ENCODE peak calls at places on chromosomes 16 and 17, in seven cellular contexts. K is CD8-positive, alpha-beta T cell; I is NCI-H1694; B is fibroblast of lung; Y is GM18507; P is progenitor cell of endocrine pancreas; X is EL. A is an unnamed sample.

GRCh38 chr16:71230122-71230845 is at the start of gene HYDIN:
- DNase-seq in P (peak; percentile 79), K (no peak), Y (no peak), B (peak; percentile 37), I (peak; percentile 18), X (peak; percentile 58), A (peak; percentile 76)

GRCh38 chr16:57470683-57471082 is 8.2 kb downstream of the POLR2C start:
- DNase-seq in B (peak; percentile 50), Y (no peak), P (no peak), K (no peak), I (no peak), X (no peak), A (no peak)

GRCh38 chr17:332558-333322 is 19.9 kb downstream of the RPH3AL start:
- DNase-seq in K (no peak), I (no peak), X (no peak), B (no peak), P (no peak), Y (no peak), A (peak; percentile 74)

GRCh38 chr17:7888184-7888920 is at the start of gene CHD3:
- DNase-seq in B (peak; percentile 38), I (peak; percentile 36), Y (no peak), P (no peak), X (no peak), K (peak; percentile 22), A (peak; percentile 8)

GRCh38 chr17:56602292-56603130 is 9.0 kb downstream of the NOG start:
- DNase-seq in K (no peak), I (no peak), B (no peak), P (no peak), Y (no peak), X (no peak), A (no peak)

GRCh38 chr16:20260215-20261009 is 66.9 kb downstream of the GP2 start:
- DNase-seq in P (no peak), Y (no peak), K (no peak), X (no peak), I (no peak), B (no peak), A (no peak)

GRCh38 chr16:79519448-79519847 is 81.1 kb downstream of the MAF start:
- DNase-seq in K (no peak), P (no peak), X (no peak), Y (no peak), B (no peak), I (no peak), A (no peak)

GRCh38 chr16:75566889-75567255 is 693 bp downstream of the GABARAPL2 start:
- DNase-seq in X (peak; percentile 21), Y (no peak), B (no peak), K (no peak), I (no peak), P (no peak), A (no peak)

GRCh38 chr16:51762081-51762995 is 611.3 kb upstream of the SALL1 start:
- DNase-seq in K (peak; percentile 11), X (peak; percentile 59), Y (peak; percentile 44), P (peak; percentile 75), B (peak; percentile 72), I (peak; percentile 41), A (peak; percentile 43)

GRCh38 chr17:83135692-83136091 is 56.3 kb downstream of the METRNL start:
- DNase-seq in P (no peak), X (no peak), I (no peak), Y (no peak), K (no peak), B (no peak), A (no peak)

GRCh38 chr17:81572499-81573030 is 20.4 kb upstream of the FAAP100 start:
- DNase-seq in I (peak; percentile 79), X (no peak), P (no peak), Y (no peak), B (no peak), K (no peak), A (no peak)

GRCh38 chr17:55567240-55568216 is 56.3 kb upstream of the SMIM36 start:
- DNase-seq in B (peak; percentile 46), P (no peak), Y (no peak), X (no peak), I (no peak), K (no peak), A (no peak)

A was measured in brain microvascular endothelial cell.